ENCODE peak calls at places on chromosomes 5 and 9, in four cellular contexts. J, F, S and P are unnamed samples.

GRCh38 chr5:65730910-65731309 is 8.9 kb downstream of the NLN start:
- DNase-seq in J (no peak), F (no peak), S (peak; percentile 16), P (no peak)

GRCh38 chr5:13378073-13378472 is 566.4 kb downstream of the DNAH5 start:
- DNase-seq in J (no peak), F (no peak), S (peak; percentile 64), P (no peak)

GRCh38 chr9:91775011-91775707 is 174.9 kb downstream of the ROR2 start:
- DNase-seq in J (peak; percentile 68), F (peak; percentile 84), S (peak; percentile 71), P (peak; percentile 86)

GRCh38 chr9:22005700-22006605 is 3.2 kb downstream of the CDKN2B start:
- DNase-seq in J (no peak), F (peak; percentile 52), S (no peak), P (peak; percentile 21)

GRCh38 chr9:4734150-4734549 is 6.9 kb downstream of the AK3 start:
- DNase-seq in J (no peak), F (no peak), S (no peak), P (no peak)

GRCh38 chr9:100098241-100098886 is 436 bp downstream of the ERP44 start:
- DNase-seq in J (no peak), F (peak; percentile 75), S (peak; percentile 78), P (peak; percentile 54)

GRCh38 chr5:156155638-156156037 is 171.3 kb upstream of the SGCD start:
- DNase-seq in J (no peak), F (no peak), S (no peak), P (no peak)

GRCh38 chr9:32627394-32627954 is 8.0 kb downstream of the TAF1L start:
- DNase-seq in J (no peak), F (no peak), S (no peak), P (no peak)

GRCh38 chr9:81389569-81389993 is 299.8 kb downstream of the TLE1 start:
- DNase-seq in J (no peak), F (no peak), S (peak; percentile 98), P (no peak)

GRCh38 chr5:16411741-16412455 is 53.7 kb downstream of the ZNF622 start:
- DNase-seq in J (no peak), F (no peak), S (peak; percentile 85), P (no peak)

GRCh38 chr9:113523421-113524141 is 60.1 kb downstream of the RGS3 start:
- DNase-seq in J (peak; percentile 90), F (no peak), S (peak; percentile 38), P (no peak)

GRCh38 chr5:150081541-150082283 is 4.6 kb downstream of the CSF1R start:
- DNase-seq in J (no peak), F (peak; percentile 31), S (no peak), P (no peak)
- TF ChIP-seq EZH2phosphoT487 in J (no peak), F (no peak), S (no peak), P (no peak)

GRCh38 chr9:111916234-111916645 is 19.6 kb downstream of the UGCG start:
- DNase-seq in J (no peak), F (no peak), S (no peak), P (no peak)
- TF ChIP-seq EZH2phosphoT487 in J (no peak), F (no peak), S (no peak), P (no peak)

DNA sequence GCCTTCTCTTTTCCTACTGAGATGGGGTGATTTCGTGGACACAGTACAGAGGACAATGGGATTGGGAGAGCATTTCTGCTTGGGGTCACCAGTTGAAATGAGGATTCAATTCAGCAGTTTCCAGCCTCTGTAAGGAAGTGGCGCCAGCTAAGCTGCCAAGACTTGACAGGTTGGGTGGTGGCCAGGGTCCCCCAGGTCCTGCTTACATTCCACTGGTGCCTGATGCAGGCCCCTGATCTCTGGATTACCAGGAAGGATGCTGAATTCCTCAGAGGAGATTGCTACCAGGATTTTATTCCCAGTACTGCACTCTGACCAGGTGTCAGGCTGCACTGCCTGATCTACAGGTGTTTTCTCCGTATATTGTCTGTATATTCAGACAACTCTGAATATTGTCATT is 119.7 kb downstream of the PSD2 start:
- DNase-seq in J (no peak), F (no peak), S (no peak), P (no peak)
- TF ChIP-seq EZH2phosphoT487 in J (no peak), F (no peak), S (no peak), P (no peak)

DNA sequence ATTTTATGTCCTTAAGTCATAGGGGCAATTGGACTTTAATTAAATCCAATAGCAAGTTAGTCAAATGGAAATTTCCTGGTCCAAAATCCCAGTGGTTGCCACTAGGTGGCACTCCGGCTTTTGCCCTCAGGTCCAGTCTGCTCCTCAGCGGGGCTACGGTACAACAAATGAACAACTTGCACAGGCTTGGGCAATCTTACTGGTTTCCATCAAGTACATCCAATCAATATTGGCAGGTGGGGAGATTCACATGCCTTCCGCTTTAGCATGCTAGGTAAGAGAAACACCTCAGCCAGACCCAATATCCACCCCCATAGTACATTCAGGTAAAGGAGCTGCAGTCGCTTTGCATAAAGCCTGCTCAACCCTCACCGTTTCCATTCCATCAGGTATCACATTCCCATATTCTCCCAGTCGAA is 6.3 kb upstream of the MXD3 start:
- DNase-seq in J (peak; percentile 77), F (peak; percentile 78), S (peak; percentile 82), P (peak; percentile 73)
- TF ChIP-seq EZH2phosphoT487 in J (no peak), F (no peak), S (no peak), P (no peak)

GRCh38 chr9:117156771-117157535 is 257.9 kb downstream of the ASTN2 start:
- DNase-seq in J (no peak), F (no peak), S (no peak), P (no peak)

GRCh38 chr9:117149996-117150395 is 264.9 kb downstream of the ASTN2 start:
- DNase-seq in J (no peak), F (no peak), S (no peak), P (no peak)

GRCh38 chr9:117156150-117156688 is 258.6 kb downstream of the ASTN2 start:
- DNase-seq in J (no peak), F (no peak), S (no peak), P (no peak)

DNA sequence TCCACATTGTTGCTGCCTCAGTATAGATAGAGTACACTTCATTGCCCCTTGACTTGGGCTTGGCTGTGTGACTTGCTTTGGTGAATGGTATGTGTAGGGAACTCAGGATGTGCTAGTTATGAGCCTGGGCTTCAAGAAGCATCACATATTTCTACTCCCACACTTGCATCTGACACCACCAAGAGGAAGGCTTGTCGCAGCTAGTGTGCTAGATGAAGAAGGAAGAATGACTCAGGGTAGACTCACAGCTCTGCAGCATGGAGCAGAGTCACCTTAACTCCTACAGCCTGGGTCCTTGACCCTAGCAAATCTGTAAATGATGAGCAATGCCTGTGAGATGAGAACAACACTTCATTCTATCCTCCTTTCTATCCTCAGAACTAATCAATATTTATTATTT is 261.8 kb downstream of the ASTN2 start:
- DNase-seq in J (no peak), F (no peak), S (peak; percentile 42), P (no peak)
- TF ChIP-seq EZH2phosphoT487 in J (no peak), F (no peak), S (no peak), P (no peak)

DNA sequence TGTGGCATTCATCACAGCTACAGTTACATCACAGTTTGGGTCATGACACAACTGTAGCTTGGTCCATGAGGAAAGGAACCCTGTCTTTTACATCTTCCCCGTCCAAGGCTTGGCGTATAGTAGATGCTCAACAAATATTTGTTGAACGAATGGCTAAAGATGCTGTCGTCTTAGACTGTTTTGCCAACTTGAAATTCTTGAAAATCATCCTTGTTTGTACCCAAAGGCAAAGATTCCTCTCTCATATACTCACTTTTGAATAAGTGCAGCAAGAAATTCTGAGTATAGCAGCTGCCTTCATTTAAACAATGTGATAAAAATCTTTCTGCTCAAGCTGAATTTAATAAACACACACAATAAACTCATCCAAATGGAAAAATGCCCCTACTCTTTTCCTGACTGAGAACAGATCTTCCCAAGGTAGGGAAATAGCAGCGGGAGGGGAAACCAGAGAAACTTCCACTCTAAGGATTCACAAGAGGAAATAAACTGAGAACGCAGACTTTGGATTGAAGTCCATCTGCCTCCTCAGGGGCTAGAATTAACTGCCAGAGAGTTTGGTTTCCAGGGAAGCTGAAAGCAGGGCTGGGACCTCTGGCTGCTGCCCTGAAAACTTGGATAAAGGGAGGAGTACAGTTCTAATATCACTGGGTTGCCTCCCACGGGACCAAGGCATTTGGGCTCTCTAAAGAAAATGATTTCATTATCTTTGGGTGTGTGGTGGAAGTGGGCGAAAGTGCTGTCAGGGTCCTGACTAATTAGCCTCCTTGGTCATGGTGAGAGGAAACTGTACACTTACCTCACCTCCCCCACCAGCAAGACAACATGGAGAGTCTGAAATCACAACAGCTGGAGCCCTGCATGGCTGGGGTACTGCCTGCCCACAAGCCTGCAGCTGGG is 99.1 kb downstream of the DPYSL3 start:
- DNase-seq in J (no peak), F (no peak), S (peak; percentile 14), P (peak; percentile 40)
- TF ChIP-seq EZH2phosphoT487 in J (no peak), F (no peak), S (no peak), P (no peak)

DNA sequence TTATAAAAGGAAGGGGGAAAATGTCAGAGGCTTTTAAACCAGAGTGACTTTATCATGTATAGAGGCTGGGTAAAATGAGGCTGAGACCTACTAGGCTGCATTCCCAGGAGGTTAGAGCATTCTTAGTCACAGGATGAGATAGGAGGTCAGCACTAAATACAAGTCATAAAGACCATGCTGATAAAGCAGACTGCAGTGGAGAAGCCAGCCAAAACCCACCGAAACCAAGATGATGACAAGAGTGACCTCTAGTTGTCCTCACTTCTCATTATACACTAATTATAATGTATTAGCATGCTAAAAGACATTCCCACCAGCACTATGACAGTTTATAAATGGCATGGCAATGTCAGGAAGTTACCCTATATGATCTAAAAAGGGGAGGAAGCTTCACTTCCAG is 88.6 kb downstream of the PLPPR1 start:
- DNase-seq in J (peak; percentile 21), F (no peak), S (no peak), P (no peak)
- TF ChIP-seq EZH2phosphoT487 in J (no peak), F (no peak), S (no peak), P (no peak)